ENCODE peak calls at places on chromosomes 4 and X, in four cellular contexts. C is tibial artery, Y is NCI-H748 treated with DMSO at 0.1 percent for 48 hours, G is SJSA1. I is an unnamed sample.

GRCh38 chr4:158090323-158090722 is 82.5 kb downstream of the GASK1B start:
- DNase-seq in C (no peak), Y (no peak), G (no peak), I (no peak)

GRCh38 chr4:15912961-15913630 is 25.4 kb downstream of the FGFBP1 start:
- DNase-seq in C (no peak), Y (no peak), G (no peak), I (no peak)

GRCh38 chr4:187309456-187309855 is 585.8 kb upstream of the FAT1 start:
- DNase-seq in C (no peak), Y (no peak), G (peak), I (no peak)

GRCh38 chr4:15657366-15657765 is 2.2 kb upstream of the FBXL5 start:
- DNase-seq in C (no peak), Y (no peak), G (no peak), I (no peak)

GRCh38 chrX:130829526-130830515 is 73.2 kb downstream of the ENOX2 start:
- DNase-seq in C (no peak), Y (no peak), G (no peak), I (no peak)

GRCh38 chr4:14415146-14415545 is 587.1 kb upstream of the CPEB2 start:
- DNase-seq in C (no peak), Y (no peak), G (no peak), I (no peak)

GRCh38 chr4:7366180-7366957 is 68.4 kb downstream of the PSAPL1 start:
- DNase-seq in C (no peak), Y (no peak), G (no peak), I (no peak)

GRCh38 chrX:68827848-68828562 is 816 bp upstream of the EFNB1 start:
- DNase-seq in C (peak), Y (peak), G (peak), I (peak)

GRCh38 chr4:77818077-77818666 is 996 bp downstream of the CNOT6L start:
- DNase-seq in C (peak), Y (peak), G (peak), I (peak)

GRCh38 chr4:8297141-8297601 is 27.6 kb downstream of the HTRA3 start:
- DNase-seq in C (no peak), Y (no peak), G (no peak), I (no peak)

GRCh38 chr4:123505077-123505456 is 108.5 kb downstream of the SPRY1 start:
- DNase-seq in C (no peak), Y (peak), G (no peak), I (no peak)

GRCh38 chr4:146243141-146243882 is 29.0 kb downstream of the REELD1 start:
- DNase-seq in C (no peak), Y (no peak), G (peak), I (no peak)